ENCODE peak calls at places on chromosome 6, in nine cellular contexts. C is fibroblast of mammary gland; H is right atrium auricular region; Z is stimulated activated CD8-positive, alpha-beta memory T cell treated with anti-CD3 and anti-CD28 coated beads, Interleukin-15, amount 100 ng/mL, for 1 hour; Y is ACHN; N is Calu3; G is pancreas; I is CD4-positive, alpha-beta memory T cell; L is Caco-2. S is an unnamed sample.

GRCh38 chr6:20364327-20364726 is 37.4 kb upstream of the E2F3 start:
- DNase-seq in C (no peak), H (no peak), Z (no peak), Y (no peak), N (no peak), G (no peak), I (no peak), L (no peak), S (no peak)

GRCh38 chr6:168032383-168032760 is 34.9 kb downstream of the KIF25 start:
- DNase-seq in C (peak), H (peak), Z (no peak), Y (peak), N (no peak), G (no peak), I (no peak), L (no peak), S (no peak)

GRCh38 chr6:157879034-157879872 is 56.2 kb downstream of the SNX9 start:
- DNase-seq in C (no peak), H (no peak), Z (no peak), Y (no peak), N (no peak), G (no peak), I (no peak), L (no peak), S (no peak)

GRCh38 chr6:45619211-45619760 is 241.6 kb upstream of the SUPT3H start:
- DNase-seq in C (peak), H (no peak), Z (no peak), Y (no peak), N (no peak), G (no peak), I (no peak), L (no peak), S (no peak)

GRCh38 chr6:136991614-136992013 is 53.2 kb downstream of the IL20RA start:
- DNase-seq in C (no peak), H (no peak), Z (no peak), Y (no peak), N (no peak), G (no peak), I (no peak), L (no peak), S (no peak)

GRCh38 chr6:127578900-127579299 is 1.9 kb downstream of the C6orf58 start:
- DNase-seq in C (no peak), H (no peak), Z (no peak), Y (no peak), N (no peak), G (no peak), I (no peak), L (no peak), S (no peak)

GRCh38 chr6:108160009-108160408 is 5.8 kb upstream of the NR2E1 start:
- DNase-seq in C (no peak), H (no peak), Z (no peak), Y (no peak), N (no peak), G (no peak), I (no peak), L (no peak), S (no peak)

GRCh38 chr6:138948780-138949179 is 39.3 kb downstream of the REPS1 start:
- DNase-seq in C (no peak), H (no peak), Z (no peak), Y (no peak), N (no peak), G (no peak), I (no peak), L (no peak), S (no peak)

GRCh38 chr6:45896783-45897441 is 118.7 kb downstream of the CLIC5 start:
- DNase-seq in C (peak), H (no peak), Z (no peak), Y (no peak), N (no peak), G (no peak), I (no peak), L (no peak), S (no peak)

GRCh38 chr6:392441-393390 is 1.2 kb downstream of the IRF4 start:
- DNase-seq in C (peak), H (no peak), Z (no peak), Y (no peak), N (no peak), G (no peak), I (peak), L (no peak), S (no peak)

GRCh38 chr6:68757821-68758220 is 122.7 kb downstream of the ADGRB3 start:
- DNase-seq in C (no peak), H (no peak), Z (no peak), Y (no peak), N (no peak), G (no peak), I (no peak), L (no peak), S (no peak)

GRCh38 chr6:136150961-136151360 is 99.2 kb downstream of the MTFR2 start:
- DNase-seq in C (no peak), H (no peak), Z (no peak), Y (no peak), N (no peak), G (no peak), I (no peak), L (no peak), S (no peak)

GRCh38 chr6:74574794-74575193 is 631.1 kb downstream of the COL12A1 start:
- DNase-seq in C (peak), H (no peak), Z (no peak), Y (peak), N (peak), G (no peak), I (no peak), L (no peak), S (no peak)

GRCh38 chr6:118708736-118709135 is 57.3 kb upstream of the CEP85L start:
- DNase-seq in C (peak), H (no peak), Z (no peak), Y (peak), N (no peak), G (no peak), I (no peak), L (no peak), S (no peak)

GRCh38 chr6:107318100-107318736 is 141.1 kb downstream of the PDSS2 start:
- DNase-seq in C (peak), H (no peak), Z (no peak), Y (peak), N (peak), G (peak), I (no peak), L (peak), S (peak)

GRCh38 chr6:166387642-166388325 is 5.0 kb upstream of the MPC1 start:
- DNase-seq in C (no peak), H (no peak), Z (no peak), Y (no peak), N (peak), G (no peak), I (no peak), L (peak), S (no peak)

GRCh38 chr6:122789078-122789861 is at the start of gene SMPDL3A:
- DNase-seq in C (peak), H (peak), Z (no peak), Y (peak), N (peak), G (peak), I (no peak), L (peak), S (no peak)

GRCh38 chr6:7909323-7910276 is 988 bp downstream of the TXNDC5 start:
- DNase-seq in C (peak), H (no peak), Z (no peak), Y (peak), N (peak), G (peak), I (no peak), L (peak), S (peak)

GRCh38 chr6:128482642-128483041 is 37.8 kb downstream of the PTPRK start:
- DNase-seq in C (no peak), H (no peak), Z (no peak), Y (no peak), N (no peak), G (no peak), I (no peak), L (no peak), S (no peak)

GRCh38 chr6:37059344-37060194 is 54.1 kb downstream of the FGD2 start:
- DNase-seq in C (peak), H (peak), Z (no peak), Y (peak), N (peak), G (no peak), I (no peak), L (peak), S (no peak)

GRCh38 chr6:152221806-152222628 is 414.5 kb downstream of the ESR1 start:
- DNase-seq in C (peak), H (no peak), Z (no peak), Y (no peak), N (no peak), G (no peak), I (no peak), L (no peak), S (no peak)

GRCh38 chr6:80956898-80957297 is 795.6 kb downstream of the TENT5A start:
- DNase-seq in C (no peak), H (no peak), Z (no peak), Y (no peak), N (no peak), G (no peak), I (no peak), L (no peak), S (no peak)

GRCh38 chr6:139016337-139017213 is 12.0 kb upstream of the ABRACL start:
- DNase-seq in C (no peak), H (no peak), Z (no peak), Y (no peak), N (no peak), G (no peak), I (no peak), L (no peak), S (no peak)

GRCh38 chr6:78623567-78623966 is 243.8 kb upstream of the IRAK1BP1 start:
- DNase-seq in C (no peak), H (no peak), Z (no peak), Y (no peak), N (no peak), G (no peak), I (no peak), L (no peak), S (no peak)

GRCh38 chr6:157541618-157542404 is 160.8 kb downstream of the ZDHHC14 start:
- DNase-seq in C (no peak), H (no peak), Z (no peak), Y (no peak), N (no peak), G (no peak), I (no peak), L (no peak), S (no peak)

GRCh38 chr6:69584536-69584912 is 212.3 kb downstream of the LMBRD1 start:
- DNase-seq in C (no peak), H (no peak), Z (no peak), Y (no peak), N (no peak), G (no peak), I (no peak), L (no peak), S (no peak)

GRCh38 chr6:29625337-29625930 is 7.5 kb downstream of the GABBR1 start:
- DNase-seq in C (no peak), H (no peak), Z (no peak), Y (no peak), N (no peak), G (no peak), I (no peak), L (no peak), S (no peak)

GRCh38 chr6:41053056-41053455 is at the start of gene APOBEC2:
- DNase-seq in C (no peak), H (peak), Z (no peak), Y (no peak), N (no peak), G (peak), I (no peak), L (no peak), S (no peak)

GRCh38 chr6:31246051-31246495 is 25.8 kb downstream of the HLA-C start:
- DNase-seq in C (peak), H (no peak), Z (no peak), Y (peak), N (peak), G (peak), I (no peak), L (peak), S (no peak)

GRCh38 chr6:112939543-112939942 is 592.4 kb downstream of the RFPL4B start:
- DNase-seq in C (no peak), H (no peak), Z (no peak), Y (no peak), N (no peak), G (peak), I (no peak), L (no peak), S (no peak)

GRCh38 chr6:106287215-106287614 is 38.3 kb downstream of the ATG5 start:
- DNase-seq in C (no peak), H (no peak), Z (no peak), Y (no peak), N (no peak), G (no peak), I (no peak), L (no peak), S (no peak)

GRCh38 chr6:30885999-30886896 is 1.9 kb downstream of the DDR1 start:
- DNase-seq in C (peak), H (peak), Z (no peak), Y (peak), N (peak), G (peak), I (no peak), L (peak), S (peak)

GRCh38 chr6:53587291-53587690 is 42.4 kb upstream of the GCLC start:
- DNase-seq in C (no peak), H (no peak), Z (no peak), Y (no peak), N (no peak), G (no peak), I (no peak), L (no peak), S (no peak)

GRCh38 chr6:136506124-136506799 is 44.0 kb downstream of the MAP7 start:
- DNase-seq in C (no peak), H (no peak), Z (no peak), Y (no peak), N (no peak), G (no peak), I (no peak), L (no peak), S (no peak)

GRCh38 chr6:106076139-106076538 is 10.0 kb upstream of the PRDM1 start:
- DNase-seq in C (no peak), H (no peak), Z (no peak), Y (no peak), N (no peak), G (no peak), I (no peak), L (no peak), S (no peak)

GRCh38 chr6:13117561-13117960 is 210.8 kb downstream of the TBC1D7 start:
- DNase-seq in C (no peak), H (no peak), Z (no peak), Y (no peak), N (no peak), G (no peak), I (no peak), L (no peak), S (no peak)

GRCh38 chr6:4567141-4567540 is 209.1 kb upstream of the CDYL start:
- DNase-seq in C (peak), H (no peak), Z (no peak), Y (no peak), N (no peak), G (no peak), I (no peak), L (no peak), S (no peak)

GRCh38 chr6:113351183-113351834 is 505.8 kb upstream of the MARCKS start:
- DNase-seq in C (peak), H (no peak), Z (no peak), Y (no peak), N (no peak), G (no peak), I (peak), L (no peak), S (no peak)

S was measured in DND-41.